ENCODE peak calls at places on chromosomes 5 and 9, in seven cellular contexts. B is mesendoderm, V is H1, P is neuronal stem cell, Z is IMR-90, J is H9, S is mesenchymal stem cell. G is an unnamed sample.

GRCh38 chr5:181173420-181174342 is 26.3 kb downstream of the OR2V2 start:
- DNase-seq in B (peak), V (peak), P (no peak), Z (peak), J (peak), S (peak), G (peak)

GRCh38 chr9:78278177-78278777 is 18.6 kb upstream of the PSAT1 start:
- DNase-seq in B (no peak), V (no peak), P (no peak), Z (peak), J (no peak), S (peak), G (peak)

GRCh38 chr9:32404856-32405255 is 20.4 kb downstream of the ACO1 start:
- DNase-seq in B (no peak), V (no peak), P (no peak), Z (no peak), J (no peak), S (no peak), G (no peak)

GRCh38 chr5:41148448-41148847 is 64.9 kb downstream of the C6 start:
- DNase-seq in B (no peak), V (no peak), P (no peak), Z (no peak), J (no peak), S (no peak), G (no peak)

GRCh38 chr9:16103613-16104012 is 550.8 kb downstream of the CCDC171 start:
- DNase-seq in B (no peak), V (no peak), P (no peak), Z (peak), J (no peak), S (no peak), G (no peak)

GRCh38 chr9:111400564-111400898 is 70.5 kb upstream of the OR2K2 start:
- DNase-seq in B (no peak), V (no peak), P (no peak), Z (peak), J (no peak), S (peak), G (no peak)

GRCh38 chr5:81045389-81045807 is 85.2 kb downstream of the RASGRF2 start:
- DNase-seq in B (no peak), V (no peak), P (no peak), Z (no peak), J (no peak), S (no peak), G (peak)

GRCh38 chr5:86909461-86909881 is 291.7 kb downstream of the COX7C start:
- DNase-seq in B (peak), V (no peak), P (no peak), Z (peak), J (no peak), S (peak), G (peak)

GRCh38 chr5:168020522-168021294 is 270.7 kb upstream of the WWC1 start:
- DNase-seq in B (no peak), V (no peak), P (no peak), Z (peak), J (no peak), S (peak), G (no peak)

GRCh38 chr5:131812371-131813160 is 15.7 kb upstream of the FNIP1 start:
- DNase-seq in B (no peak), V (no peak), P (no peak), Z (no peak), J (no peak), S (no peak), G (no peak)

GRCh38 chr5:79547982-79548381 is 34.0 kb upstream of the HOMER1 start:
- DNase-seq in B (no peak), V (no peak), P (no peak), Z (no peak), J (no peak), S (no peak), G (peak)

GRCh38 chr9:114223564-114224246 is 68.4 kb downstream of the COL27A1 start:
- DNase-seq in B (peak), V (no peak), P (no peak), Z (peak), J (no peak), S (peak), G (peak)

GRCh38 chr9:96621619-96622018 is 2.0 kb upstream of the CDC14B start:
- DNase-seq in B (peak), V (no peak), P (no peak), Z (peak), J (no peak), S (no peak), G (no peak)

DNA sequence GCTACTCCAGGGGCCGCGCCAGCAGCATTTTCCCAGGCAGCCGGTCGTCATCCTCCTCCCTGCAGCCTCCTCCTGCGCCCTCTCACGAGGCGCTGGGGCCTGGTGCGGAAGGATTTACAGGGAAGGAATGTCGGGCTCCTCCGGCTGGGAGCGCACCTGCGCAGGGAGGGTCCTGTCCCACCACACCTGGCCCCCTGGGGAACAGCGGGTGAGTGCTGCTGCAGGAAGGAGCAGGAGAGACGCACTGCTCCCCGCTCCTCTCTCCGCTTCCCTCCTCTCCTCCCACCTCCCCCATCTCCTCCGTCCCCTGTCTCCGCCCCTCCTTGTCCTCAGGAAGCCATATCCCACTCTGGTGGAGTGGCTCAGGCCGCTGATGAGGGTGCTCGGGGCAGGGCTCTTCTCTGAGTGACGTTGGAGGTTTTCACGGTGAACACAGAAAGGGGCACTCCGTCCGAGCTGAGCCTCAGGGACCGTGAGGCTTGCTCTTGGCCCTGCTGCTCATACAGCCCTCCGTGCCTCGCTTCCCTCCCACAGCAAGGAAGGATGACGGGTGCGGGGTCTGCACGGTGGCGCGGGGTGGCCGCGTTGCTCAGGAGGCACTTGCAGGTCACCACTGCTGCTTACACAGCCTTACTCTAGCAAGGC is 31.3 kb downstream of the IRX4 start:
- DNase-seq in B (no peak), V (no peak), P (no peak), Z (no peak), J (peak), S (no peak), G (no peak)
- H3K23ac ChIP-seq in B (no peak), V (no peak), P (peak), Z (no peak), J (no peak), S (no peak), G (no peak)

GRCh38 chr9:98726735-98727134 is 18.0 kb upstream of the GABBR2 start:
- DNase-seq in B (peak), V (no peak), P (no peak), Z (peak), J (no peak), S (peak), G (no peak)

GRCh38 chr9:98730914-98731313 is 22.2 kb upstream of the GABBR2 start:
- DNase-seq in B (no peak), V (no peak), P (no peak), Z (no peak), J (no peak), S (no peak), G (no peak)

GRCh38 chr9:98727428-98727827 is 18.7 kb upstream of the GABBR2 start:
- DNase-seq in B (no peak), V (no peak), P (no peak), Z (no peak), J (no peak), S (no peak), G (no peak)

GRCh38 chr9:98724810-98725530 is 16.2 kb upstream of the GABBR2 start:
- DNase-seq in B (no peak), V (no peak), P (no peak), Z (no peak), J (no peak), S (no peak), G (no peak)

GRCh38 chr9:98728500-98728899 is 19.8 kb upstream of the GABBR2 start:
- DNase-seq in B (no peak), V (no peak), P (no peak), Z (no peak), J (no peak), S (no peak), G (no peak)
- H3K23ac ChIP-seq in B (no peak), V (no peak), P (no peak), Z (no peak), J (no peak), S (no peak), G (no peak)

DNA sequence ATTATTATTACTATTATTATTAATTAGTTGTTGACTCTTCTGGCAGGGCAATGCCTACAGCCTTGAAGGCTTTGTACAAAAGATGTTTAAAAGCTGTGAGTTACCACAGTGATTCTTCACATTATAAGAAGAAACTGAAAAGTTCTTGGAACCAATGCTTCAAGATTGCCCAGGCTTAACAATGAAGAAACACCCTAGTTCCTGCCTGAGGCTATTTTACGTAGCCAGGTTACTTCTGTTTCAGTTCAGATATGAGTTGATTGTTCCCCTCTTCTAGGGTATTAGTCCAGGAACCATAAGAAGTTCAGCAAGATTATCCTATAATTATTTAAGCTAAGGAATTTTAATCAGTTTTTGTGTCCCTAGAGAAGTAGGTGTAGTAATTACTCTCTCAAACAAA is 154.6 kb upstream of the CDH12 start:
- DNase-seq in B (no peak), V (no peak), P (no peak), Z (no peak), J (no peak), S (no peak), G (no peak)
- H3K23ac ChIP-seq in B (no peak), V (no peak), P (no peak), Z (no peak), J (no peak), S (no peak), G (no peak)

DNA sequence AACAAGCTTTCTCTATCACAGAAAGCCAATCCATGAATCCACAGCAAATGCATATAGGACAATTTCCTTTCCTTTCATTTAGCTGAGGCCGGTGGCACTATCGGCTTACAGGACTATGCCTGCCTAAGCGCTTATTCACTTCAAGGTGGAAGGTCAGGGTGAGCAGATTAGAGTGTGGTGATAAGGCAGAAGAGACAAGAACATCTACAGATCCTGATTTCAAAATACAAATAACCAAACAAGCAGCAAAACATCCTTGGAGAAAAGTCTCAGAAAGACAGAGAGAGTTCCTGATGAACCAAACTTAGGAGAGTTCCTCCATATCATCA is 57.2 kb downstream of the MEF2C start:
- DNase-seq in B (peak), V (no peak), P (no peak), Z (peak), J (no peak), S (no peak), G (peak)
- H3K23ac ChIP-seq in B (no peak), V (no peak), P (no peak), Z (peak), J (no peak), S (no peak), G (no peak)

GRCh38 chr5:21154526-21154925 is 1166.5 kb upstream of the CDH18 start:
- DNase-seq in B (no peak), V (no peak), P (no peak), Z (no peak), J (no peak), S (no peak), G (no peak)
- H3K23ac ChIP-seq in B (no peak), V (no peak), P (no peak), Z (no peak), J (no peak), S (no peak), G (no peak)

DNA sequence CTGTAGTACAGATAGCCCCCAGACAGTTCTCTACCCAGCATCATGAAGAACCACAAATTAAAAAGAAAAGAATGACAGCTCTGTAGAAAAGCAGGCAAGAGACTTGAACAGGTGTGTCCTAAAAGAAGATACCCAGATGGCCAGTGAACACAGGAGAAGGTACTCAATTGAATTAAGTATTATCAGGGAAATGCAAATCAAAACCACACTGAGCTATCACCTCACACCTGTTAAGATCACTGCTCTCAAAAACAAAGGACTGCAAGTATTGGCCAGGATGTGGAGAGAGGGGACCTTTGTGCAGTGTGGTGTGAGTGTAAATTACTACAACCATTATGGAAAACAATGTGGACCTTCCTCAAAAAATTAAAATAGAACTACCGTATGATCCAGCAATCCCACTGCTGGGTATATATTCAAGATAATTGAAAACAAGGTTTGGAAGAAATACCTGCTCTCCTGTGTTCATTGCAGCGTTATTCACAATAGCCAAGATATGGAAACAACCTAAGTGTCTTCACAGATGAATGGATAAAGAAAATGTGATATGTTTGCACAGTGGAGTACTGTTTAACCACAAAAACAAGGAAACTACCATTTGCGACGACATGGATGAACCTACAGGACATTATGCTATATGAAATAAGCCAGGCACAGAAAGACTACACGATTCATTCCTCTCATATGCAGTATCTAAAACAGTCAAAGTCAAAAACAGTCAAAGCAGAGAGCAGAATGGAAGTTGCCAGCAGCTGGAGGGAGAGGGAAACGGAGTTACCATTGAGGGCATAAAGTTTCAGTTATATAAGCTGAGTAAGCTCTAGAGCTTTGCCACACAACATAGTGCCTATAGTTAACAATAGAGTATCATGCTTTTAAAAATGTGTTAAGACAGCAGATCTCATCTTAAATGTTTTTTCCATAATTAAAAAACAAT is 102.6 kb downstream of the WNK2 start:
- DNase-seq in B (peak), V (no peak), P (no peak), Z (no peak), J (no peak), S (no peak), G (no peak)
- H3K23ac ChIP-seq in B (no peak), V (no peak), P (no peak), Z (no peak), J (no peak), S (no peak), G (no peak)

GRCh38 chr5:156621719-156622118 is 228.4 kb upstream of the PPP1R2B start:
- DNase-seq in B (no peak), V (no peak), P (no peak), Z (no peak), J (no peak), S (no peak), G (no peak)

GRCh38 chr5:156615901-156616300 is 234.2 kb upstream of the PPP1R2B start:
- DNase-seq in B (no peak), V (no peak), P (no peak), Z (no peak), J (no peak), S (no peak), G (no peak)

GRCh38 chr5:156617426-156617825 is 232.7 kb upstream of the PPP1R2B start:
- DNase-seq in B (no peak), V (no peak), P (no peak), Z (no peak), J (no peak), S (no peak), G (no peak)
- H3K23ac ChIP-seq in B (no peak), V (no peak), P (no peak), Z (no peak), J (no peak), S (no peak), G (no peak)

G was measured in trophoblast cell.